ENCODE peak calls at places on chromosomes 12 and 14, in eight cellular contexts. I, Q, T, D, O, A, F and X are unnamed samples.

GRCh38 chr14:92277031-92277430 is 45.9 kb upstream of the SLC24A4 start:
- DNase-seq in I (no peak), Q (no peak), T (no peak), D (no peak), O (no peak), A (no peak), F (no peak), X (no peak)

GRCh38 chr12:20369164-20370000 is 1.0 kb downstream of the PDE3A start:
- DNase-seq in I (peak), Q (no peak), T (peak), D (peak), O (peak), A (peak), F (no peak), X (peak)

GRCh38 chr14:36316131-36316530 is 4.3 kb downstream of the MBIP start:
- DNase-seq in I (no peak), Q (no peak), T (no peak), D (no peak), O (no peak), A (no peak), F (no peak), X (no peak)

GRCh38 chr14:93332853-93333630 is at the start of gene BTBD7:
- DNase-seq in I (peak), Q (peak), T (peak), D (peak), O (peak), A (peak), F (peak), X (peak)

GRCh38 chr12:30106204-30106603 is 322.5 kb upstream of the TMTC1 start:
- DNase-seq in I (no peak), Q (no peak), T (no peak), D (no peak), O (no peak), A (no peak), F (no peak), X (no peak)

GRCh38 chr12:13175499-13175898 is 21.0 kb upstream of the EMP1 start:
- DNase-seq in I (no peak), Q (no peak), T (no peak), D (no peak), O (peak), A (peak), F (no peak), X (no peak)

GRCh38 chr14:95061317-95062093 is 95.8 kb downstream of the DICER1 start:
- DNase-seq in I (no peak), Q (no peak), T (no peak), D (no peak), O (no peak), A (no peak), F (no peak), X (no peak)

GRCh38 chr12:105220929-105221290 is 15.1 kb downstream of the APPL2 start:
- DNase-seq in I (no peak), Q (no peak), T (no peak), D (no peak), O (no peak), A (no peak), F (no peak), X (no peak)

GRCh38 chr14:89616425-89617141 is 199.6 kb upstream of the FOXN3 start:
- DNase-seq in I (peak), Q (no peak), T (no peak), D (no peak), O (peak), A (peak), F (peak), X (no peak)

GRCh38 chr12:64219135-64219534 is 3.0 kb downstream of the KICS2 start:
- DNase-seq in I (peak), Q (no peak), T (no peak), D (no peak), O (no peak), A (no peak), F (no peak), X (no peak)

GRCh38 chr12:67354966-67355365 is 85.8 kb downstream of the CAND1 start:
- DNase-seq in I (peak), Q (no peak), T (peak), D (no peak), O (peak), A (peak), F (no peak), X (no peak)

GRCh38 chr12:5442251-5443006 is 10.5 kb downstream of the NTF3 start:
- DNase-seq in I (peak), Q (peak), T (peak), D (no peak), O (peak), A (peak), F (peak), X (peak)

GRCh38 chr12:202081-202731 is 11.8 kb downstream of the SLC6A12 start:
- DNase-seq in I (peak), Q (no peak), T (peak), D (no peak), O (no peak), A (no peak), F (no peak), X (no peak)

GRCh38 chr12:113896194-113896593 is 69.9 kb downstream of the RBM19 start:
- DNase-seq in I (peak), Q (no peak), T (peak), D (no peak), O (no peak), A (no peak), F (no peak), X (no peak)

GRCh38 chr12:49233842-49234526 is 30.9 kb upstream of the TUBA1C start:
- DNase-seq in I (peak), Q (no peak), T (no peak), D (peak), O (no peak), A (no peak), F (no peak), X (no peak)

GRCh38 chr14:84760506-84760905 is 769.4 kb upstream of the FLRT2 start:
- DNase-seq in I (no peak), Q (peak), T (no peak), D (no peak), O (no peak), A (no peak), F (no peak), X (no peak)

GRCh38 chr12:68972570-68972969 is 39.6 kb upstream of the CPM start:
- DNase-seq in I (no peak), Q (no peak), T (no peak), D (no peak), O (no peak), A (no peak), F (no peak), X (no peak)

GRCh38 chr14:79332504-79333197 is 878.7 kb downstream of the DIO2 start:
- DNase-seq in I (peak), Q (no peak), T (peak), D (no peak), O (no peak), A (no peak), F (no peak), X (no peak)

GRCh38 chr12:48489012-48489411 is 6.7 kb downstream of the C12orf54 start:
- DNase-seq in I (no peak), Q (no peak), T (no peak), D (no peak), O (no peak), A (no peak), F (no peak), X (no peak)

GRCh38 chr12:102512523-102512922 is 32.2 kb upstream of the IGF1 start:
- DNase-seq in I (no peak), Q (no peak), T (no peak), D (no peak), O (no peak), A (no peak), F (no peak), X (no peak)

DNA sequence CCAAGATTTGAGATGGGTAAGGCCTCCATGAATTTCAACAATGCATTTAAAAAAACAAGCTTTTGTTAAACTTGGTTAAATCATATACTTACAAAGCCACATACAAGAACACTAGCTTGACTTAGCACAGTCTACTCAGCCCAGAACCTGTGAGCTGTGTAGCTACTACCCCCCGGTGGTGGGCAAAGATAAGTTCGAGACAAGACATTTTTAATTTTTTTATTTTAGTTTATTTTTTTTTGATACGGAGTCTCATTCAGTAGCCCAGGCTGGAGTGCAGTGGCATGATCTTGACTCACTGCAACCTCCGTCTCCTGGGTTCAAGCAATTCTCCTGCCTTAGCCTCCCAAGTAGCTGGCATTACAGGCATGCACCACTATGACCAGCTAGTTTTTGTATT is 3.7 kb upstream of the NECAP1 start:
- DNase-seq in I (peak), Q (peak), T (peak), D (peak), O (peak), A (peak), F (peak), X (no peak)
- TF ChIP-seq CTCF in I (peak), Q (peak), T (peak), D (peak), O (peak), A (peak), F (peak), X (peak)

GRCh38 chr14:37565550-37565949 is 29.5 kb downstream of the FOXA1 start:
- DNase-seq in I (peak), Q (no peak), T (peak), D (no peak), O (no peak), A (no peak), F (no peak), X (no peak)
- TF ChIP-seq CTCF in I (peak), Q (no peak), T (peak), D (no peak), O (peak), A (peak), F (peak), X (peak)

DNA sequence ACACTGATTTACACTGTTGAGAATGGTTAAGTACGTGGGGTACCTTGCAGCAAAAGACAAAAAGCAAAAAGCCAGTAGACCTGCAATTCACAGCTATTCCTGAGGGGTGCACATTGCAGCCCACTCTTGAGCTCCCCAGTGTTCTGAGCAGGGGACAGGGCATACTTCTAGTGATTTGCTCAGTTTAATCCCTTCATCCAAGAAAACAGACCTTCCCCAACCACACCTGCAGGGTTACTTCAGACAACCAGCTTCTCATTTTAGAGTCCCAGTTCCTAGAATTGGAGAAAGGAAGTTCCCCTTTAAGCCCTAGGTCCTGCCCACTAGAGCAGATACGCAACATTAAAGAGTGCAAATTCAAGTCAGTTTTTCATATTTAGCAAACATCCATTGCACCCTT is 3.6 kb upstream of the WSB2 start:
- DNase-seq in I (peak), Q (no peak), T (peak), D (no peak), O (no peak), A (no peak), F (peak), X (no peak)
- TF ChIP-seq CTCF in I (peak), Q (peak), T (peak), D (no peak), O (peak), A (peak), F (peak), X (peak)

GRCh38 chr14:50559990-50560928 is at the start of gene ATL1:
- DNase-seq in I (peak), Q (peak), T (peak), D (peak), O (peak), A (peak), F (peak), X (peak)
- TF ChIP-seq CTCF in I (peak), Q (no peak), T (no peak), D (no peak), O (no peak), A (no peak), F (no peak), X (no peak)

DNA sequence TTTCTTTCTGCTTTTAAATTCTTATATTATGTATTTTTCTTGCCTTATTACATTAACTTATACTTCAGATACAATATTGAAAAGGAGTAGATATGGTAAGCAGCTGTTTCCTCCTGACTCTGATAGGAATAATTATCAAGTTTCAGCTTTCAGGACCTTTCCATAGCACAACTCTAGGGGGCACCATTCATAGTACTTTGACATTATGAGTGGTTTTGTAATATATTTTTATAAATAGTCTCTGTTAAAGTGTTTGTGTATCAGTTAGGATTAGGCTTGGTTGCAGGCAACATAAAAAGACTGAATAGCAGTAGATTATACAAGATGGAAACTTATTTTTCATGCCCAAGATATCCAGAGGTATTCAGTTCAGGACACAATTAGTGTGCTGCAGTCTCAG is 27.9 kb upstream of the PARP11 start:
- DNase-seq in I (no peak), Q (no peak), T (no peak), D (no peak), O (no peak), A (no peak), F (no peak), X (no peak)
- TF ChIP-seq CTCF in I (peak), Q (no peak), T (peak), D (no peak), O (no peak), A (no peak), F (peak), X (peak)

GRCh38 chr14:33918256-33918655 is 32.6 kb downstream of the EGLN3 start:
- DNase-seq in I (no peak), Q (no peak), T (no peak), D (no peak), O (peak), A (no peak), F (no peak), X (no peak)

GRCh38 chr14:33914676-33915516 is 36.0 kb downstream of the EGLN3 start:
- DNase-seq in I (no peak), Q (peak), T (no peak), D (no peak), O (peak), A (peak), F (no peak), X (no peak)

GRCh38 chr14:33916663-33917565 is 34.0 kb downstream of the EGLN3 start:
- DNase-seq in I (no peak), Q (no peak), T (no peak), D (no peak), O (peak), A (peak), F (no peak), X (no peak)

GRCh38 chr14:33915682-33916081 is 35.2 kb downstream of the EGLN3 start:
- DNase-seq in I (no peak), Q (no peak), T (no peak), D (no peak), O (no peak), A (no peak), F (no peak), X (no peak)

DNA sequence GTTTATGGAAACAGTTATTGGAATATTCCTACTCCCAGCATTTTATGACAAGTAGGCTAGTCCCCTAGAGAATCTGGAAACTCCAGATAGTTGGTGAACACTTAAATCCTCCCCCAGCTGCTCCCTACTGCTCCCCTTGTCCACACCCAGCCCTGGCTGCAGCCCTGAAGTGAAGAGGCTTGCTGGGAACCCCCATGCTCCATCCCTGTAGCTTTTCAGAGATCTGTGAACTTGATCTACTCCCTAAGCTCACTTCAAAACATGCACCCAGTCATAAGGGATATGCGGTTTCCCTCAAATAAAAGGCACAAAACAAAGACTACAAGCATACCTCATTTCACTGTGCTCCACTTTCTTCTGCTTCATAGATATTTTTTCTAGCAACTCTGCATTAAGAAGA is 33.2 kb downstream of the EGLN3 start:
- DNase-seq in I (no peak), Q (no peak), T (no peak), D (no peak), O (no peak), A (no peak), F (no peak), X (no peak)
- TF ChIP-seq CTCF in I (no peak), Q (no peak), T (no peak), D (no peak), O (no peak), A (no peak), F (no peak), X (no peak)

GRCh38 chr14:102502571-102502970 is 7.0 kb downstream of the ANKRD9 start:
- DNase-seq in I (no peak), Q (no peak), T (no peak), D (no peak), O (no peak), A (no peak), F (no peak), X (no peak)

GRCh38 chr14:102503576-102504224 is 5.9 kb downstream of the ANKRD9 start:
- DNase-seq in I (no peak), Q (no peak), T (no peak), D (no peak), O (no peak), A (no peak), F (no peak), X (no peak)

GRCh38 chr14:102500190-102500661 is 9.3 kb downstream of the ANKRD9 start:
- DNase-seq in I (no peak), Q (peak), T (no peak), D (no peak), O (peak), A (peak), F (no peak), X (no peak)

GRCh38 chr14:102500724-102501123 is 8.9 kb downstream of the ANKRD9 start:
- DNase-seq in I (no peak), Q (no peak), T (no peak), D (no peak), O (no peak), A (no peak), F (no peak), X (no peak)

DNA sequence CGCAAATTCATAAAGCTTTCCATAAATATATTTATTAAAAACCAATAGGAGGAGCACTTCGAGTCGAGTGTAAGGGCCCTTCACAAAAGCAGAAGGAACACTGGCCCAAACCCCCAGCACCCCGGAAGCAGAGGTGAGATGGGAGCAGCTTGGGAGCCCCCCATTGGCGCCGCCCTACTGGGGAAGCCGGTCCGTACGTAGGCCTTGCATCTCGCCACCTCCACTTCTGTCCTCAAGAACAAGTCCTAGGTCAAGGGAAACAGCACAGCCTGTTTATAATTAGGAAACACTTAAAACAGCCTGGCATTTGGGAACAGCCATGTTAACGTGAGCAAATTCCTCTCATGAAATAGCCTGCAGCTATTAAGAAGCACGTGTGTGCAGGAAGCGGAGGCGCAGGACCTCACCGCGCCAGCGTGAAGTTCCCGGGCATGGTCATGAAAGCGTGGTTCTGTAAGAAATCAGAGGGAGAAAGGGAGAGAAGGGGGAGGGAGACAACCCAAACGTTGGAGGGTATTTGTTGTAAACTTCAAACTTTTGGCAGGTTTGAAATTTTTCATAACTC is 7.7 kb downstream of the ANKRD9 start:
- DNase-seq in I (peak), Q (no peak), T (no peak), D (no peak), O (no peak), A (no peak), F (peak), X (no peak)
- TF ChIP-seq CTCF in I (peak), Q (peak), T (peak), D (no peak), O (no peak), A (no peak), F (peak), X (peak)

DNA sequence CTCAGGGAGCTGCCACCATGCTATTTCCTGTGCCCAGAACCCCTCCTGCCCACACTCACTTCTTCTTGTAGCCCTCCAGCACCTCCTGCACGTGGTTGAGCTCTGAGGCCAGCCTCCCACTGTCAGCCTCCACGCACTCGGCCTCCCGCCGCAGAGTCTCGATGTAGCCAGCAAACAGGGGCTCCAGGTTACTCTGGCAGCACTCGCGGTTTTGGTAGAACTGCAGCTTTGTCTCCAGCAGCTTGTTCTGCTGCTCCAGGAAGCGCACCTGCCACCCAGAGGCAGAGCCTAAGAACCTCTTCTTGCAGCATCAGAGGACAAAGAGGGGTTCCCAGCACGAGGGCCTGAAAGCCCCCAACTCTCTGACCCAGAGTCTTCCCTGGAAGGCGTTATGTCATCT is 2.1 kb downstream of the KRT83 start:
- DNase-seq in I (peak), Q (no peak), T (no peak), D (no peak), O (no peak), A (no peak), F (peak), X (no peak)
- TF ChIP-seq CTCF in I (peak), Q (no peak), T (no peak), D (no peak), O (no peak), A (no peak), F (no peak), X (no peak)

DNA sequence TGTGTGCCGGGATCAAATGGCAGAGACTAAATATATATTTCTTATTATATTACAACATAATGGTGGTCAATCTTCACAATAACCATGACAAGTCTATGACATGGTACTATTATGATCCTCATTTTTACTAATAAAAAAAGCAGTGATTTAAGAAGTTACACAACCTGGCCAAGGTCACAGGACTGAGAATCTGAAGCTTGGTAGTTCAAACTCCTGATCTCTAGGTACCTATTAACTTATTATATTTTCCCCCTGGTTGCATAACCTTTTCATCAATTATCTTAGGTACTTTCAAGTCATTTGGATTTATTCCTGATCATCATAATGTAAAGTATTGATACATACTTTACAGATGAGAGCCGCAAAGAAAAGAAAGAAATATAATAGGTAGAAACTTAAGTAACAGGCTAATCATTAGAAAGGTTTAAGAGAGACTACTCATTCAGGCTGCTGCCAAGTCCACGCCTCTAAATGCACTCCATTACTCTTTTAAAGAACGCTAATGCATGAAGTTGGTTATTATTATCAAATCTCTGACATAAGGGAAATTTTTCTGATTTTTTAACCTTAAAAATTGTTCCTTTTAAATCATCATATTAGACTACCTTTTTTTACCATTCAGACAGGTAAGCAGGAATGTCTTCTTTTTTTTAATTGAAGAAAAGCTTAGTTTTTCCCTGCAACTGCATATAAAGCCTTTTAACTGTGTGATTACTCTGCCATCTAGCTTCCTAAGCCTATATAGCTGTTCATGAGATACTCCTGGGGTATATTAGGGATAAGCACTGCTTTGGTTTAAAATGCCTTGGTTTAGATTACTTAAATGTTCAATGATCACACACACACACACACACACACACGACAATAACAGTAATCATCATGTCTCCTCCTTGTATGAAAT is 35.6 kb downstream of the RPS29 start:
- DNase-seq in I (peak), Q (no peak), T (peak), D (no peak), O (peak), A (peak), F (peak), X (no peak)
- TF ChIP-seq CTCF in I (peak), Q (peak), T (peak), D (peak), O (peak), A (peak), F (peak), X (peak)